ENCODE peak calls at places on chromosomes 4 and X, in eight cellular contexts. U is SJSA1; B is LHCN-M2; O is upper lobe of right lung; R is stimulated activated CD4-positive, alpha-beta T cell treated with anti-CD3 and anti-CD28 coated beads, Interleukin-4, amount 100 ng/mL, for 48 hours; X is sciatic nerve; Z is Right ventricle myocardium superior; C is ACHN. W is an unnamed sample.

GRCh38 chr4:98565646-98566403 is 92.6 kb downstream of the TSPAN5 start:
- DNase-seq in U (no peak), B (peak), O (no peak), R (no peak), X (no peak), Z (no peak), C (no peak), W (no peak)

GRCh38 chr4:122341906-122342305 is 36.9 kb upstream of the ADAD1 start:
- DNase-seq in U (no peak), B (peak), O (no peak), R (no peak), X (no peak), Z (no peak), C (peak), W (no peak)

GRCh38 chr4:40702800-40703151 is 47.0 kb upstream of the NSUN7 start:
- DNase-seq in U (no peak), B (no peak), O (no peak), R (peak), X (no peak), Z (no peak), C (no peak), W (no peak)

GRCh38 chrX:85544609-85545008 is 165.1 kb upstream of the POF1B start:
- DNase-seq in U (no peak), B (no peak), O (no peak), R (no peak), X (no peak), Z (no peak), C (no peak), W (no peak)

GRCh38 chrX:124211312-124211942 is 121.0 kb upstream of the TEX13D start:
- DNase-seq in U (peak), B (peak), O (no peak), R (no peak), X (no peak), Z (no peak), C (peak), W (no peak)

GRCh38 chr4:56739104-56739777 is 58.1 kb upstream of the HOPX start:
- DNase-seq in U (no peak), B (no peak), O (no peak), R (no peak), X (no peak), Z (no peak), C (no peak), W (no peak)

GRCh38 chr4:16516796-16517413 is 290.6 kb upstream of the TAPT1 start:
- DNase-seq in U (peak), B (no peak), O (no peak), R (no peak), X (peak), Z (no peak), C (no peak), W (no peak)

GRCh38 chrX:115940888-115941332 is 229.6 kb upstream of the AGTR2 start:
- DNase-seq in U (no peak), B (no peak), O (no peak), R (no peak), X (peak), Z (no peak), C (peak), W (peak)

GRCh38 chrX:149267878-149268813 is 237.0 kb downstream of the IDS start:
- DNase-seq in U (no peak), B (no peak), O (no peak), R (no peak), X (no peak), Z (no peak), C (no peak), W (no peak)

GRCh38 chrX:45824471-45824870 is 623.8 kb upstream of the DIPK2B start:
- DNase-seq in U (peak), B (peak), O (no peak), R (peak), X (no peak), Z (no peak), C (peak), W (peak)

GRCh38 chrX:110055616-110056015 is 52.7 kb downstream of the TMEM164 start:
- DNase-seq in U (no peak), B (peak), O (no peak), R (no peak), X (no peak), Z (no peak), C (peak), W (no peak)

GRCh38 chrX:68743754-68744153 is 85.1 kb upstream of the EFNB1 start:
- DNase-seq in U (no peak), B (no peak), O (no peak), R (no peak), X (no peak), Z (no peak), C (no peak), W (no peak)

GRCh38 chr4:7798215-7798995 is 141.3 kb downstream of the AFAP1 start:
- DNase-seq in U (no peak), B (no peak), O (no peak), R (no peak), X (no peak), Z (no peak), C (no peak), W (no peak)

GRCh38 chrX:155263854-155264628 is at the start of gene RAB39B:
- DNase-seq in U (peak), B (peak), O (peak), R (peak), X (peak), Z (peak), C (peak), W (peak)

GRCh38 chr4:6050551-6050950 is 32.3 kb upstream of the C4orf50 start:
- DNase-seq in U (no peak), B (peak), O (no peak), R (no peak), X (no peak), Z (no peak), C (no peak), W (no peak)

GRCh38 chr4:3255611-3256186 is 6.7 kb downstream of the MSANTD1 start:
- DNase-seq in U (no peak), B (no peak), O (peak), R (no peak), X (peak), Z (peak), C (no peak), W (peak)

GRCh38 chr4:1469596-1470392 is 63.6 kb upstream of the NKX1-1 start:
- DNase-seq in U (no peak), B (no peak), O (no peak), R (no peak), X (peak), Z (no peak), C (no peak), W (no peak)

GRCh38 chrX:153669174-153669890 is 4.3 kb downstream of the PNCK start:
- DNase-seq in U (peak), B (no peak), O (peak), R (peak), X (no peak), Z (no peak), C (no peak), W (no peak)